ENCODE peak calls at places on chromosomes 7 and 10, in five cellular contexts. U is activated CD4-positive, alpha-beta T cell treated with anti-CD3 and anti-CD28 coated beads, Interleukin-2, amount 50 U/mL, for 1 hour; V is skeletal muscle cell; E is NCI-H1417 treated with DMSO at 0.1 percent for 48 hours; Y is activated effector memory CD4-positive, alpha-beta T cell treated with anti-CD3 and anti-CD28 coated beads, Interleukin-2, amount 50 U/mL, for 16 hours. P is an unnamed sample.

GRCh38 chr10:88943778-88944177 is 8.8 kb downstream of the ACTA2 start:
- DNase-seq in E (no peak), Y (no peak), U (no peak), V (no peak), P (no peak)

GRCh38 chr7:151118108-151119054 is 32.1 kb downstream of the AGAP3 start:
- DNase-seq in V (no peak), Y (no peak), E (no peak), U (no peak), P (no peak)

GRCh38 chr10:73906524-73907447 is 4.1 kb upstream of the PLAU start:
- DNase-seq in U (no peak), E (no peak), V (peak; percentile 98), Y (no peak), P (peak; percentile 99)

GRCh38 chr10:119726291-119727261 is 726 bp downstream of the INPP5F start:
- DNase-seq in Y (no peak), U (peak; percentile 35), E (no peak), V (no peak), P (no peak)

GRCh38 chr10:7432884-7433726 is 22.3 kb upstream of the SFMBT2 start:
- DNase-seq in U (no peak), Y (no peak), V (no peak), E (peak; percentile 59), P (peak; percentile 17)

GRCh38 chr10:1399431-1400120 is 337.7 kb downstream of the ADARB2 start:
- DNase-seq in V (no peak), U (no peak), E (no peak), Y (no peak), P (no peak)

GRCh38 chr7:80098795-80099194 is 35.8 kb upstream of the GNAI1 start:
- DNase-seq in V (no peak), U (no peak), E (no peak), Y (no peak), P (no peak)

GRCh38 chr7:152395115-152395514 is 40.7 kb downstream of the KMT2C start:
- DNase-seq in E (no peak), U (no peak), V (peak; percentile 3), Y (no peak), P (no peak)

GRCh38 chr10:71711052-71711623 is 8.4 kb downstream of the C10orf105 start:
- DNase-seq in Y (no peak), U (no peak), V (no peak), E (no peak), P (peak; percentile 30)

P was measured in SJCRH30.